ENCODE peak calls at places on chromosomes 16 and 17, in nine cellular contexts. One of them, this sample, is unnamed.

GRCh38 chr16:3431779-3432219 is 11.5 kb downstream of the ZNF597 start:
- DNase-seq in thoracic aorta: no peak
- DNase-seq in IMR-90: peak
- DNase-seq in AG10803: peak
- DNase-seq in ovary: peak
- DNase-seq in body of pancreas: peak
- DNase-seq in uterus: peak
- DNase-seq in colonic mucosa: peak
- DNase-seq in A549: no peak
- DNase-seq in this sample: peak

GRCh38 chr17:63985387-63986140 is 12.6 kb upstream of the PRR29 start:
- DNase-seq in thoracic aorta: no peak
- DNase-seq in IMR-90: no peak
- DNase-seq in AG10803: no peak
- DNase-seq in ovary: no peak
- DNase-seq in body of pancreas: no peak
- DNase-seq in uterus: no peak
- DNase-seq in colonic mucosa: no peak
- DNase-seq in A549: no peak
- DNase-seq in this sample: no peak

GRCh38 chr16:64459821-64460220 is 662.0 kb downstream of the CDH11 start:
- DNase-seq in thoracic aorta: no peak
- DNase-seq in IMR-90: peak
- DNase-seq in AG10803: peak
- DNase-seq in ovary: no peak
- DNase-seq in body of pancreas: peak
- DNase-seq in uterus: peak
- DNase-seq in colonic mucosa: no peak
- DNase-seq in A549: no peak
- DNase-seq in this sample: peak

GRCh38 chr17:44390250-44390649 is 801 bp upstream of the ITGA2B start:
- DNase-seq in thoracic aorta: no peak
- DNase-seq in IMR-90: no peak
- DNase-seq in AG10803: no peak
- DNase-seq in ovary: no peak
- DNase-seq in body of pancreas: no peak
- DNase-seq in uterus: no peak
- DNase-seq in colonic mucosa: no peak
- DNase-seq in A549: no peak
- DNase-seq in this sample: no peak

GRCh38 chr16:3490911-3491629 is 4.2 kb downstream of the C16orf90 start:
- DNase-seq in thoracic aorta: no peak
- DNase-seq in IMR-90: no peak
- DNase-seq in AG10803: no peak
- DNase-seq in ovary: no peak
- DNase-seq in body of pancreas: no peak
- DNase-seq in uterus: no peak
- DNase-seq in colonic mucosa: no peak
- DNase-seq in A549: no peak
- DNase-seq in this sample: no peak

GRCh38 chr16:75733305-75734141 is 7.2 kb upstream of the CPHXL start:
- DNase-seq in thoracic aorta: no peak
- DNase-seq in IMR-90: peak
- DNase-seq in AG10803: peak
- DNase-seq in ovary: peak
- DNase-seq in body of pancreas: peak
- DNase-seq in uterus: peak
- DNase-seq in colonic mucosa: peak
- DNase-seq in A549: no peak
- DNase-seq in this sample: peak

GRCh38 chr17:50114849-50115357 is 15.1 kb downstream of the SAMD14 start:
- DNase-seq in thoracic aorta: no peak
- DNase-seq in IMR-90: peak
- DNase-seq in AG10803: peak
- DNase-seq in ovary: no peak
- DNase-seq in body of pancreas: peak
- DNase-seq in uterus: no peak
- DNase-seq in colonic mucosa: peak
- DNase-seq in A549: peak
- DNase-seq in this sample: peak

GRCh38 chr17:21246698-21247097 is 6.5 kb downstream of the NATD1 start:
- DNase-seq in thoracic aorta: no peak
- DNase-seq in IMR-90: no peak
- DNase-seq in AG10803: no peak
- DNase-seq in ovary: no peak
- DNase-seq in body of pancreas: no peak
- DNase-seq in uterus: no peak
- DNase-seq in colonic mucosa: no peak
- DNase-seq in A549: no peak
- DNase-seq in this sample: no peak

GRCh38 chr16:52469775-52470174 is 77.2 kb downstream of the TOX3 start:
- DNase-seq in thoracic aorta: no peak
- DNase-seq in IMR-90: no peak
- DNase-seq in AG10803: no peak
- DNase-seq in ovary: no peak
- DNase-seq in body of pancreas: no peak
- DNase-seq in uterus: no peak
- DNase-seq in colonic mucosa: no peak
- DNase-seq in A549: peak
- DNase-seq in this sample: no peak

GRCh38 chr16:52469091-52469490 is 77.9 kb downstream of the TOX3 start:
- DNase-seq in thoracic aorta: no peak
- DNase-seq in IMR-90: no peak
- DNase-seq in AG10803: no peak
- DNase-seq in ovary: no peak
- DNase-seq in body of pancreas: no peak
- DNase-seq in uterus: no peak
- DNase-seq in colonic mucosa: no peak
- DNase-seq in A549: no peak
- DNase-seq in this sample: no peak

GRCh38 chr16:52471650-52472370 is 75.1 kb downstream of the TOX3 start:
- DNase-seq in thoracic aorta: no peak
- DNase-seq in IMR-90: no peak
- DNase-seq in AG10803: no peak
- DNase-seq in ovary: no peak
- DNase-seq in body of pancreas: no peak
- DNase-seq in uterus: no peak
- DNase-seq in colonic mucosa: no peak
- DNase-seq in A549: peak
- DNase-seq in this sample: no peak

GRCh38 chr16:52467753-52468152 is 79.2 kb downstream of the TOX3 start:
- DNase-seq in thoracic aorta: no peak
- DNase-seq in IMR-90: no peak
- DNase-seq in AG10803: no peak
- DNase-seq in ovary: no peak
- DNase-seq in body of pancreas: no peak
- DNase-seq in uterus: no peak
- DNase-seq in colonic mucosa: no peak
- DNase-seq in A549: no peak
- DNase-seq in this sample: no peak

DNA sequence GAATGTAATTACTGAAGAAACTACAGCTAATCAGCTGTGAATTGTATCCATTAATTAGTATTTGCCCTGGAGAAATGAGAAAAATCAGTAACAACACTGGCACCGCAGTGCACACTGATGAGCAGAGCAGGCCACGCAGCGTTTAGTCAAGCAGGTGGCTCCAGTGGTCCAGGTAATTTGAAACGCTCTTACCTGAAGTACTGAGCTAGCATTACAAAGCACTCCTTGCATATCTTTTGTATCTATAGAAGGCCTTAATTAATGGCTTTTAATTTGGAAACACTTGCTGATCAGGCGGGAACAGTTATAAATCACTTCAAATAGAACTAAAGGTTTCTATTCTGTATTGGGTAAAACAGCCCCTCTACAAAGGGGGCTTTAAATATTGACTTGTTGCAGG is 76.3 kb downstream of the TOX3 start:
- DNase-seq in thoracic aorta: no peak
- DNase-seq in IMR-90: no peak
- DNase-seq in AG10803: no peak
- DNase-seq in ovary: no peak
- DNase-seq in body of pancreas: no peak
- DNase-seq in uterus: no peak
- DNase-seq in colonic mucosa: no peak
- DNase-seq in A549: no peak
- DNase-seq in this sample: no peak
- TF ChIP-seq CTCF in thoracic aorta: no peak
- TF ChIP-seq CTCF in IMR-90: no peak
- TF ChIP-seq CTCF in AG10803: no peak
- TF ChIP-seq CTCF in ovary: no peak
- TF ChIP-seq CTCF in body of pancreas: no peak
- TF ChIP-seq CTCF in uterus: no peak
- TF ChIP-seq CTCF in colonic mucosa: no peak
- TF ChIP-seq CTCF in A549: no peak
- TF ChIP-seq CTCF in this sample: no peak

DNA sequence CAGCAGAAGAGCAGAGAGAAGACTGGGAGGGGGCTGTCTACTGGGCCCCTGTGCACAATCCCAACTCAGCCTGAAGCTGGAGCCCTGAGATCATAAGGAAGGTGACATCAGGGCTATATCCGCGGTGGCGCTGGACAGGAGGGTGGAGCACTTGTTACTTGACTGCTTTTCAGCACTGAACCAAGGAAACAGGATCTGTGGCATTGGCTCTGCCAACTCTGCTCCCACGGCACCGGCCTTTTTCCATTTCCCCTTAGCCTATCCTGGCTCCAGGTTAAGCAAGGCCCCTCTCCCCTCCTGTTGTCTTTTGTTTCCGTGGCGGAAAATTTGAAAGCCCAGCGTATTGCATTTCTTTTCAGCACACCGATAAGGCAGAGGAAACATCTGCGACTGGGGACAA is 125.0 kb upstream of the IRX3 start:
- DNase-seq in thoracic aorta: no peak
- DNase-seq in IMR-90: no peak
- DNase-seq in AG10803: no peak
- DNase-seq in ovary: no peak
- DNase-seq in body of pancreas: no peak
- DNase-seq in uterus: no peak
- DNase-seq in colonic mucosa: no peak
- DNase-seq in A549: no peak
- DNase-seq in this sample: no peak
- H3K4me3 ChIP-seq in thoracic aorta: peak
- H3K4me3 ChIP-seq in IMR-90: no peak
- H3K4me3 ChIP-seq in AG10803: no peak
- H3K4me3 ChIP-seq in ovary: no peak
- H3K4me3 ChIP-seq in body of pancreas: no peak
- H3K4me3 ChIP-seq in uterus: no peak
- H3K4me3 ChIP-seq in colonic mucosa: no peak
- H3K4me3 ChIP-seq in A549: no peak
- H3K4me3 ChIP-seq in this sample: no peak

GRCh38 chr17:33046361-33047255 is 55.0 kb downstream of the SPACA3 start:
- DNase-seq in thoracic aorta: no peak
- DNase-seq in IMR-90: no peak
- DNase-seq in AG10803: no peak
- DNase-seq in ovary: no peak
- DNase-seq in body of pancreas: no peak
- DNase-seq in uterus: no peak
- DNase-seq in colonic mucosa: no peak
- DNase-seq in A549: no peak
- DNase-seq in this sample: no peak

GRCh38 chr17:33050611-33051140 is 59.0 kb downstream of the SPACA3 start:
- DNase-seq in thoracic aorta: no peak
- DNase-seq in IMR-90: no peak
- DNase-seq in AG10803: no peak
- DNase-seq in ovary: no peak
- DNase-seq in body of pancreas: no peak
- DNase-seq in uterus: no peak
- DNase-seq in colonic mucosa: no peak
- DNase-seq in A549: no peak
- DNase-seq in this sample: no peak

GRCh38 chr17:33053641-33054040 is 62.0 kb downstream of the SPACA3 start:
- DNase-seq in thoracic aorta: no peak
- DNase-seq in IMR-90: no peak
- DNase-seq in AG10803: no peak
- DNase-seq in ovary: no peak
- DNase-seq in body of pancreas: no peak
- DNase-seq in uterus: no peak
- DNase-seq in colonic mucosa: no peak
- DNase-seq in A549: no peak
- DNase-seq in this sample: no peak

GRCh38 chr17:33052856-33053255 is 61.2 kb downstream of the SPACA3 start:
- DNase-seq in thoracic aorta: no peak
- DNase-seq in IMR-90: no peak
- DNase-seq in AG10803: peak
- DNase-seq in ovary: no peak
- DNase-seq in body of pancreas: no peak
- DNase-seq in uterus: no peak
- DNase-seq in colonic mucosa: no peak
- DNase-seq in A549: no peak
- DNase-seq in this sample: no peak

GRCh38 chr17:33049781-33050414 is 58.3 kb downstream of the SPACA3 start:
- DNase-seq in thoracic aorta: no peak
- DNase-seq in IMR-90: peak
- DNase-seq in AG10803: peak
- DNase-seq in ovary: no peak
- DNase-seq in body of pancreas: peak
- DNase-seq in uterus: peak
- DNase-seq in colonic mucosa: peak
- DNase-seq in A549: peak
- DNase-seq in this sample: peak
- TF ChIP-seq CTCF in thoracic aorta: peak
- TF ChIP-seq CTCF in IMR-90: peak
- TF ChIP-seq CTCF in AG10803: peak
- TF ChIP-seq CTCF in ovary: no peak
- TF ChIP-seq CTCF in body of pancreas: peak
- TF ChIP-seq CTCF in uterus: peak
- TF ChIP-seq CTCF in colonic mucosa: peak
- TF ChIP-seq CTCF in A549: peak
- TF ChIP-seq CTCF in this sample: peak

GRCh38 chr17:48599373-48599772 is 5.4 kb downstream of the HOXB6 start:
- DNase-seq in thoracic aorta: no peak
- DNase-seq in IMR-90: no peak
- DNase-seq in AG10803: no peak
- DNase-seq in ovary: no peak
- DNase-seq in body of pancreas: no peak
- DNase-seq in uterus: no peak
- DNase-seq in colonic mucosa: no peak
- DNase-seq in A549: no peak
- DNase-seq in this sample: no peak

GRCh38 chr17:48598727-48599126 is 5.1 kb upstream of the HOXB5 start:
- DNase-seq in thoracic aorta: no peak
- DNase-seq in IMR-90: no peak
- DNase-seq in AG10803: no peak
- DNase-seq in ovary: no peak
- DNase-seq in body of pancreas: no peak
- DNase-seq in uterus: no peak
- DNase-seq in colonic mucosa: no peak
- DNase-seq in A549: no peak
- DNase-seq in this sample: no peak

GRCh38 chr17:48596735-48597491 is 3.3 kb upstream of the HOXB5 start:
- DNase-seq in thoracic aorta: no peak
- DNase-seq in IMR-90: peak
- DNase-seq in AG10803: no peak
- DNase-seq in ovary: no peak
- DNase-seq in body of pancreas: no peak
- DNase-seq in uterus: no peak
- DNase-seq in colonic mucosa: no peak
- DNase-seq in A549: no peak
- DNase-seq in this sample: no peak

GRCh38 chr17:48597492-48597774 is 3.9 kb upstream of the HOXB5 start:
- DNase-seq in thoracic aorta: no peak
- DNase-seq in IMR-90: no peak
- DNase-seq in AG10803: no peak
- DNase-seq in ovary: no peak
- DNase-seq in body of pancreas: no peak
- DNase-seq in uterus: no peak
- DNase-seq in colonic mucosa: no peak
- DNase-seq in A549: no peak
- DNase-seq in this sample: no peak

DNA sequence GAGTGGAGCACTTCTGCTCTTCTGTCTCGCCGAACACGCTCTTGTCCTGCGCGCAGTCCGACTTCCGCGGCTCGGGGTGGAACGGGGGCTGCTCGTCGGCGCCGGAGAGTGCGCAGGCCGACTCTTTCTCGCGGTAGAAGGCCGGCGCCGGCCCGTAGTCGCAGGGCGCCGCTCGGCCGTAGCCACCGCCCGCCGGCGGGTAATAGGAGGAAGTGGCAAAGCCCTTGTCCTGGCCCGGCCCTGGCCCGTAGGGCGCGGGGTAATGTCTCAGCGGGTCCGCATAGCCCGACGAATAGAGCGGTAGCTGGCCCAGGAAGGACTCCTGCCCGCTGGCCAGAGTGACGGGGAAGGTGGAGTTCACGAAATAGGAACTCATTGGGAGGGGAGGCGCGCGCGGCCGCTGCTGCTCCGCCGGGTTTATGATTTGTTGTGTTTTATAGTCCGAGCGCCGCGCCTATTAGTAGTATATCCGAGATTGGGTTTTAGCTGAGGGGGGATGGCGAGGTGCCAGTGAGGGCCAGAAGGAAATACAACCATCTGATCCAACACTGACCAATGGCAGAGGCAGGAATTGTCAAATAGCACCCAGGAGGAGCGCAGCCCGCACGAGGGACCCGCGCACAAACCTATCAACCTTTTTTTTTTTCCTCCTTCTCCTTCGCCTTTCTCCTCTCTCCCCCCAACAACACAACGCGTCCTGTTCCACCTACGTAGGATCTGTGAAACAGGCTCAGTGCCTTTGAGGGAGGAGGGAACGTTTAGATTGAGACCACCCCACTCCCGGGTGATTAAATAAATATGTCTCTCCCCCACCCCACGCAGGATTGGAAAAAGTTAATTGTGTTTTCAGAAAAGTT is 4.4 kb upstream of the HOXB5 start:
- DNase-seq in thoracic aorta: no peak
- DNase-seq in IMR-90: peak
- DNase-seq in AG10803: peak
- DNase-seq in ovary: no peak
- DNase-seq in body of pancreas: peak
- DNase-seq in uterus: peak
- DNase-seq in colonic mucosa: peak
- DNase-seq in A549: no peak
- DNase-seq in this sample: peak
- H3K4me3 ChIP-seq in thoracic aorta: peak
- H3K4me3 ChIP-seq in IMR-90: peak
- H3K4me3 ChIP-seq in AG10803: peak
- H3K4me3 ChIP-seq in ovary: peak
- H3K4me3 ChIP-seq in body of pancreas: no peak
- H3K4me3 ChIP-seq in uterus: peak
- H3K4me3 ChIP-seq in colonic mucosa: peak
- H3K4me3 ChIP-seq in A549: no peak
- H3K4me3 ChIP-seq in this sample: peak